ENCODE peak calls at places on chromosomes 13 and 19, in seven cellular contexts. G is IMR-90, P is neuronal stem cell, D is mesendoderm, X is H9, L is H1, C is trophoblast cell. R is an unnamed sample.

GRCh38 chr19:13574933-13575332 is 68.7 kb upstream of the CACNA1A start:
- DNase-seq in G (peak; percentile 39), P (no peak), D (peak; percentile 36), X (peak; percentile 45), L (peak; percentile 48), C (no peak), R (no peak)

GRCh38 chr13:84607614-84608013 is 725.3 kb upstream of the SLITRK1 start:
- DNase-seq in G (peak; percentile 75), P (no peak), D (no peak), X (no peak), L (no peak), C (no peak), R (no peak)

GRCh38 chr19:16342002-16342715 is 17.5 kb downstream of the KLF2 start:
- DNase-seq in G (no peak), P (no peak), D (no peak), X (no peak), L (no peak), C (no peak), R (no peak)

GRCh38 chr19:47241919-47242644 is 11.1 kb upstream of the BBC3 start:
- DNase-seq in G (no peak), P (no peak), D (no peak), X (no peak), L (no peak), C (no peak), R (peak; percentile 56)

GRCh38 chr13:24215732-24216131 is 55.2 kb downstream of the SPATA13 start:
- DNase-seq in G (peak; percentile 60), P (no peak), D (peak; percentile 31), X (no peak), L (no peak), C (no peak), R (peak; percentile 14)

GRCh38 chr13:82688400-82688999 is 1193.8 kb downstream of the SLITRK1 start:
- DNase-seq in G (peak; percentile 2), P (no peak), D (no peak), X (no peak), L (no peak), C (no peak), R (peak; percentile 36)

GRCh38 chr19:47158879-47159509 is 28.4 kb downstream of the SAE1 start:
- DNase-seq in G (peak; percentile 15), P (no peak), D (no peak), X (no peak), L (no peak), C (no peak), R (no peak)

GRCh38 chr19:51127755-51128154 is 3.0 kb downstream of the SIGLEC9 start:
- DNase-seq in G (peak; percentile 47), P (no peak), D (no peak), X (no peak), L (no peak), C (peak; percentile 28), R (peak; percentile 84)

GRCh38 chr19:3507371-3508120 is 1.4 kb downstream of the FZR1 start:
- DNase-seq in G (no peak), P (no peak), D (peak; percentile 69), X (peak; percentile 79), L (peak; percentile 75), C (peak; percentile 42), R (peak; percentile 40)

GRCh38 chr19:8396563-8397203 is 6.5 kb downstream of the RAB11B start:
- DNase-seq in G (peak; percentile 39), P (no peak), D (peak; percentile 77), X (peak; percentile 81), L (peak; percentile 90), C (peak; percentile 76), R (peak; percentile 69)

GRCh38 chr13:22915442-22916082 is 265.2 kb upstream of the SGCG start:
- DNase-seq in G (peak; percentile 17), P (peak; percentile 52), D (peak; percentile 93), X (peak; percentile 88), L (peak; percentile 84), C (peak; percentile 57), R (peak; percentile 4)

GRCh38 chr13:49304763-49305695 is 57.3 kb downstream of the CDADC1 start:
- DNase-seq in G (no peak), P (no peak), D (no peak), X (no peak), L (no peak), C (no peak), R (no peak)

GRCh38 chr13:51425410-51426042 is 27.3 kb downstream of the INTS6 start:
- DNase-seq in G (peak; percentile 60), P (no peak), D (peak; percentile 4), X (no peak), L (no peak), C (no peak), R (peak; percentile 62)

GRCh38 chr13:27446986-27447583 is 3.3 kb downstream of the MTIF3 start:
- DNase-seq in G (no peak), P (no peak), D (no peak), X (no peak), L (no peak), C (no peak), R (no peak)

GRCh38 chr13:40120781-40121180 is 465.3 kb downstream of the COG6 start:
- DNase-seq in G (no peak), P (no peak), D (no peak), X (no peak), L (no peak), C (no peak), R (no peak)

GRCh38 chr13:36417328-36417727 is 15.0 kb upstream of the CCNA1 start:
- DNase-seq in G (no peak), P (no peak), D (no peak), X (no peak), L (no peak), C (no peak), R (no peak)

GRCh38 chr19:3538965-3539742 is at the start of gene TEKTIP1:
- DNase-seq in G (no peak), P (no peak), D (peak; percentile 43), X (peak; percentile 66), L (peak; percentile 66), C (no peak), R (peak; percentile 34)

GRCh38 chr13:112202266-112202665 is 135.3 kb downstream of the SOX1 start:
- DNase-seq in G (no peak), P (no peak), D (no peak), X (no peak), L (no peak), C (no peak), R (no peak)

GRCh38 chr13:97946951-97947588 is 6.4 kb upstream of the IPO5 start:
- DNase-seq in G (peak; percentile 90), P (no peak), D (no peak), X (no peak), L (no peak), C (peak; percentile 60), R (peak; percentile 73)

GRCh38 chr19:51799311-51799997 is 4.5 kb downstream of the FPR3 start:
- DNase-seq in G (peak; percentile 94), P (no peak), D (no peak), X (no peak), L (no peak), C (peak; percentile 85), R (peak; percentile 6)

GRCh38 chr13:86298741-86299140 is 499.5 kb upstream of the SLITRK6 start:
- DNase-seq in G (no peak), P (no peak), D (no peak), X (no peak), L (no peak), C (no peak), R (no peak)

GRCh38 chr19:33490041-33490451 is 31.5 kb downstream of the PEPD start:
- DNase-seq in G (no peak), P (no peak), D (no peak), X (no peak), L (no peak), C (no peak), R (no peak)

GRCh38 chr13:31426395-31426794 is 226.6 kb downstream of the B3GLCT start:
- DNase-seq in G (no peak), P (no peak), D (no peak), X (no peak), L (no peak), C (no peak), R (no peak)

GRCh38 chr19:2478324-2478755 is 2.4 kb downstream of the GADD45B start:
- DNase-seq in G (peak; percentile 64), P (no peak), D (peak; percentile 88), X (no peak), L (peak; percentile 72), C (peak; percentile 76), R (peak; percentile 89)

GRCh38 chr19:4327252-4327876 is 11.3 kb downstream of the STAP2 start:
- DNase-seq in G (peak; percentile 13), P (peak; percentile 85), D (peak; percentile 95), X (peak; percentile 96), L (peak; percentile 98), C (peak; percentile 48), R (peak; percentile 62)

GRCh38 chr13:22014469-22014868 is 343.6 kb downstream of the FGF9 start:
- DNase-seq in G (no peak), P (no peak), D (no peak), X (no peak), L (no peak), C (peak; percentile 93), R (peak; percentile 27)

GRCh38 chr19:5951338-5951861 is 26.5 kb downstream of the RANBP3 start:
- DNase-seq in G (no peak), P (no peak), D (peak; percentile 49), X (peak; percentile 46), L (no peak), C (no peak), R (no peak)

GRCh38 chr19:42634409-42635232 is 39.9 kb upstream of the CEACAM8 start:
- DNase-seq in G (peak; percentile 20), P (no peak), D (peak; percentile 5), X (no peak), L (peak; percentile 47), C (peak; percentile 27), R (no peak)

GRCh38 chr19:43936219-43936618 is 1.1 kb upstream of the ZNF45 start:
- DNase-seq in G (no peak), P (no peak), D (peak; percentile 34), X (no peak), L (no peak), C (no peak), R (no peak)

GRCh38 chr13:71499944-71500514 is 367.0 kb downstream of the DACH1 start:
- DNase-seq in G (no peak), P (no peak), D (no peak), X (no peak), L (no peak), C (no peak), R (no peak)
- H3K18ac ChIP-seq in G (no peak overlapping the region), P (no peak overlapping the region), D (no peak overlapping the region), X (no peak overlapping the region), L (no peak overlapping the region), C (no peak overlapping the region), R (no peak overlapping the region)

GRCh38 chr13:43266953-43267615 is 243.7 kb downstream of the DNAJC15 start:
- DNase-seq in G (no peak), P (peak; percentile 30), D (no peak), X (no peak), L (no peak), C (no peak), R (no peak)
- H3K18ac ChIP-seq in G (peak overlapping the region; percentile 86), P (peak overlapping the region; percentile 23), D (no peak overlapping the region), X (no peak overlapping the region), L (no peak overlapping the region), C (no peak overlapping the region), R (peak overlapping the region; percentile 58)

DNA sequence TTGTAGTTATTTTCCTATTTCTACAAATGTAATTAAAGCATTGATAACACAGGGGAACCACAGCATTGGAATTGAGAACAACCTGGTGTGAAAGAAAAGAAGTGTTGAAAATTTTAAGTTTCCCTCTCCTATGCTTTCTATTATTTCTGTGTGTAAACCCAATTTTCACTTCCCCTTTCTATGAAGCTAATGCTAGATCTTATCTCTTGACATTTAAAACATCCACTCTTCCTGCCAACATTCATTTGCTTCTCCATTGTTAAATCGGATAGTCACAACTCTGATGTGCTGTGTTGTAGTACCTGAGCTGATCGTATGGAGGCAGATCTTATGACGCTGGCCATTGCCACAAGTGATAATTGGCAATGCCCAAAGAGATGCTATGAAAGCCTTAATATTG is 203.0 kb downstream of the ITGBL1 start:
- DNase-seq in G (no peak), P (no peak), D (no peak), X (no peak), L (no peak), C (no peak), R (no peak)
- H3K18ac ChIP-seq in G (no peak overlapping the region), P (no peak overlapping the region), D (no peak overlapping the region), X (no peak overlapping the region), L (no peak overlapping the region), C (no peak overlapping the region), R (no peak overlapping the region)

GRCh38 chr13:109010912-109011311 is 381.5 kb downstream of the MYO16 start:
- DNase-seq in G (no peak), P (no peak), D (peak; percentile 87), X (peak; percentile 34), L (no peak), C (peak; percentile 50), R (no peak)
- H3K18ac ChIP-seq in G (no peak overlapping the region), P (peak overlapping the region; percentile 20), D (no peak overlapping the region), X (no peak overlapping the region), L (no peak overlapping the region), C (no peak overlapping the region), R (peak overlapping the region; percentile 57)